ENCODE peak calls at places on chromosomes 2 and 18, in four cellular contexts. F is GM12878, Y is HCT116, T is SK-N-SH. U is an unnamed sample.

GRCh38 chr2:207390302-207391095 is 139.3 kb upstream of the CREB1 start:
- DNase-seq in F (no peak), Y (no peak), T (no peak), U (no peak)

GRCh38 chr2:34162236-34162635 is 563.1 kb upstream of the FAM98A start:
- DNase-seq in F (no peak), Y (no peak), T (no peak), U (no peak)

GRCh38 chr2:56347881-56348280 is 164.1 kb downstream of the CCDC85A start:
- DNase-seq in F (no peak), Y (no peak), T (no peak), U (no peak)

GRCh38 chr2:218228366-218229092 is 11.5 kb downstream of the ARPC2 start:
- DNase-seq in F (no peak), Y (no peak), T (no peak), U (no peak)

GRCh38 chr2:151670346-151670745 is 63.9 kb downstream of the NEB start:
- DNase-seq in F (no peak), Y (no peak), T (no peak), U (no peak)

GRCh38 chr2:37529830-37530452 is 141.5 kb downstream of the CDC42EP3 start:
- DNase-seq in F (no peak), Y (no peak), T (no peak), U (no peak)

GRCh38 chr2:207513577-207514257 is 16.0 kb upstream of the CREB1 start:
- DNase-seq in F (no peak), Y (no peak), T (no peak), U (no peak)

GRCh38 chr2:86249843-86250402 is 50.7 kb downstream of the MRPL35 start:
- DNase-seq in F (peak; percentile 52), Y (no peak), T (peak; percentile 68), U (peak; percentile 25)

GRCh38 chr2:127591221-127591923 is 54.6 kb upstream of the GPR17 start:
- DNase-seq in F (no peak), Y (peak; percentile 64), T (peak; percentile 82), U (peak; percentile 74)

GRCh38 chr2:239728751-239729150 is 296.4 kb downstream of the NDUFA10 start:
- DNase-seq in F (no peak), Y (no peak), T (no peak), U (no peak)

GRCh38 chr2:162118166-162119031 is 33.6 kb downstream of the GCG start:
- DNase-seq in F (no peak), Y (no peak), T (no peak), U (no peak)

GRCh38 chr18:36809590-36810381 is 19.0 kb downstream of the TPGS2 start:
- DNase-seq in F (peak; percentile 27), Y (peak; percentile 39), T (peak; percentile 76), U (peak; percentile 56)

GRCh38 chr2:17058772-17059402 is 393.3 kb upstream of the CYRIA start:
- DNase-seq in F (no peak), Y (no peak), T (no peak), U (no peak)

GRCh38 chr18:58998421-58999203 is 133.9 kb downstream of the ZNF532 start:
- DNase-seq in F (no peak), Y (no peak), T (no peak), U (no peak)

GRCh38 chr2:102271844-102272243 is 39.5 kb upstream of the IL1RL1 start:
- DNase-seq in F (no peak), Y (no peak), T (no peak), U (no peak)

GRCh38 chr18:41618135-41618534 is 336.9 kb upstream of the PIK3C3 start:
- DNase-seq in F (no peak), Y (no peak), T (no peak), U (no peak)

GRCh38 chr2:211930331-211930730 is 608.3 kb downstream of the ERBB4 start:
- DNase-seq in F (peak; percentile 2), Y (no peak), T (no peak), U (no peak)

GRCh38 chr2:212892193-212892592 is 259.2 kb downstream of the IKZF2 start:
- DNase-seq in F (no peak), Y (peak; percentile 55), T (peak; percentile 34), U (peak; percentile 46)

GRCh38 chr2:223580951-223581350 is 21.2 kb downstream of the SCG2 start:
- DNase-seq in F (no peak), Y (no peak), T (peak; percentile 26), U (no peak)

GRCh38 chr2:108594982-108595464 is 60.8 kb downstream of the LIMS1 start:
- DNase-seq in F (no peak), Y (no peak), T (no peak), U (peak; percentile 64)

GRCh38 chr2:204673877-204674276 is 128.6 kb downstream of the PARD3B start:
- DNase-seq in F (no peak), Y (no peak), T (no peak), U (no peak)

GRCh38 chr2:108612153-108612513 is 77.9 kb downstream of the LIMS1 start:
- DNase-seq in F (peak; percentile 97), Y (no peak), T (no peak), U (no peak)

GRCh38 chr2:131038258-131039100 is 54.8 kb downstream of the FAM168B start:
- DNase-seq in F (no peak), Y (no peak), T (no peak), U (no peak)

GRCh38 chr2:60759654-60760053 is 3.6 kb downstream of the PAPOLG start:
- DNase-seq in F (no peak), Y (no peak), T (no peak), U (no peak)

GRCh38 chr2:240465765-240466578 is 30.5 kb downstream of the GPC1 start:
- DNase-seq in F (no peak), Y (no peak), T (peak; percentile 32), U (no peak)

GRCh38 chr2:27073782-27074181 is 2.3 kb upstream of the OST4 start:
- DNase-seq in F (no peak), Y (no peak), T (no peak), U (no peak)
- H2AFZ ChIP-seq in F (peak overlapping the region; percentile 48), Y (no peak overlapping the region), T (no peak overlapping the region), U (no peak overlapping the region)

GRCh38 chr18:27750014-27750413 is 426.9 kb downstream of the CDH2 start:
- DNase-seq in F (no peak), Y (peak; percentile 19), T (peak; percentile 34), U (peak; percentile 16)
- TF ChIP-seq JUND in F (no peak), Y (no peak), T (no peak), U (no peak)

GRCh38 chr2:217086038-217086522 is 226.2 kb upstream of the TNP1 start:
- DNase-seq in F (no peak), Y (no peak), T (no peak), U (no peak)

GRCh38 chr2:217091531-217091930 is 231.7 kb upstream of the TNP1 start:
- DNase-seq in F (no peak), Y (no peak), T (no peak), U (no peak)

GRCh38 chr2:217090884-217091283 is 231.0 kb upstream of the TNP1 start:
- DNase-seq in F (no peak), Y (no peak), T (no peak), U (no peak)

GRCh38 chr2:217092710-217093379 is 233.0 kb upstream of the TNP1 start:
- DNase-seq in F (no peak), Y (no peak), T (peak; percentile 42), U (no peak)

GRCh38 chr2:217090024-217090473 is 230.2 kb upstream of the TNP1 start:
- DNase-seq in F (peak; percentile 82), Y (no peak), T (no peak), U (no peak)
- H2AFZ ChIP-seq in F (no peak overlapping the region), Y (no peak overlapping the region), T (peak overlapping the region; percentile 56), U (no peak overlapping the region)

GRCh38 chr2:26168785-26169184 is 4.1 kb upstream of the GAREM2 start:
- DNase-seq in F (no peak), Y (no peak), T (no peak), U (no peak)
- TF ChIP-seq JUND in F (no peak), Y (no peak), T (no peak), U (no peak)

DNA sequence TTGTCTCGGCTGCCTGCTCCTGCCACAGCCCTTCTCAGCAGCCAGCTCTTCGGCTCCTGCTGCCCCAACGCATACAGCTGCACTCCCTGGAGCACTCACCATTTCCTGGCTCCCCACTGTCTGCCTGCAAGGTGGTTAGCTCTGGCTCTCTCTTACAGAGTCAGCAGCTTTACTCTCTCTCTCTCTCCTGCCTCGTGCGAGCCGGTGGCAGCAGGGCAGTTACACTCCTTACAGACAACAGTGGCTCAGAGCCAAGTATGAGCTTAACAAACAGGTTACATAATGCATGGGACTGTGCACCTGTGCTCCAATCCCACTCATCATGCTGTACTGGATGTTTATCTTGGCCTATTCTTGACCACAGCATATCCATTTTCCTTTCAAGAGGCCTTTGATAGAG is 47.4 kb upstream of the DNAJC10 start:
- DNase-seq in F (no peak), Y (no peak), T (no peak), U (peak; percentile 67)
- H2AFZ ChIP-seq in F (no peak overlapping the region), Y (no peak overlapping the region), T (no peak overlapping the region), U (no peak overlapping the region)